ENCODE peak calls at places on chromosome 7, in four cellular contexts. One of them, this sample, is unnamed.

GRCh38 chr7:108613147-108613948 is 43.7 kb downstream of the DNAJB9 start:
- DNase-seq in IMR-90: peak; percentile 25
- DNase-seq in endodermal cell: no peak
- DNase-seq in upper lobe of right lung: no peak
- DNase-seq in this sample: no peak

GRCh38 chr7:125644113-125644512 is 714.5 kb upstream of the POT1 start:
- DNase-seq in IMR-90: no peak
- DNase-seq in endodermal cell: no peak
- DNase-seq in upper lobe of right lung: no peak
- DNase-seq in this sample: no peak

GRCh38 chr7:100247152-100247757 is 27.5 kb downstream of the PVRIG start:
- DNase-seq in IMR-90: peak; percentile 86
- DNase-seq in endodermal cell: peak; percentile 93
- DNase-seq in upper lobe of right lung: no peak
- DNase-seq in this sample: no peak

GRCh38 chr7:110130669-110131068 is 960.3 kb upstream of the LRRN3 start:
- DNase-seq in IMR-90: peak; percentile 5
- DNase-seq in endodermal cell: no peak
- DNase-seq in upper lobe of right lung: no peak
- DNase-seq in this sample: no peak

GRCh38 chr7:93981480-93981874 is 22.7 kb downstream of the BET1 start:
- DNase-seq in IMR-90: no peak
- DNase-seq in endodermal cell: peak; percentile 65
- DNase-seq in upper lobe of right lung: no peak
- DNase-seq in this sample: no peak

GRCh38 chr7:18402488-18403183 is 92.9 kb upstream of the HDAC9 start:
- DNase-seq in IMR-90: peak; percentile 88
- DNase-seq in endodermal cell: no peak
- DNase-seq in upper lobe of right lung: no peak
- DNase-seq in this sample: no peak

GRCh38 chr7:36303202-36304098 is 86.2 kb upstream of the ANLN start:
- DNase-seq in IMR-90: peak; percentile 95
- DNase-seq in endodermal cell: peak; percentile 38
- DNase-seq in upper lobe of right lung: peak; percentile 89
- DNase-seq in this sample: peak; percentile 96

GRCh38 chr7:128014864-128015263 is 16.4 kb downstream of the LRRC4 start:
- DNase-seq in IMR-90: no peak
- DNase-seq in endodermal cell: no peak
- DNase-seq in upper lobe of right lung: no peak
- DNase-seq in this sample: no peak

GRCh38 chr7:94472608-94473007 is 37.0 kb upstream of the CASD1 start:
- DNase-seq in IMR-90: no peak
- DNase-seq in endodermal cell: no peak
- DNase-seq in upper lobe of right lung: no peak
- DNase-seq in this sample: no peak

GRCh38 chr7:80288175-80289122 is 153.8 kb downstream of the GNAI1 start:
- DNase-seq in IMR-90: peak; percentile 84
- DNase-seq in endodermal cell: peak; percentile 57
- DNase-seq in upper lobe of right lung: no peak
- DNase-seq in this sample: no peak

GRCh38 chr7:143494622-143495021 is 16.9 kb downstream of the TAS2R41 start:
- DNase-seq in IMR-90: peak; percentile 45
- DNase-seq in endodermal cell: no peak
- DNase-seq in upper lobe of right lung: no peak
- DNase-seq in this sample: no peak

GRCh38 chr7:143492799-143493568 is 15.3 kb downstream of the TAS2R41 start:
- DNase-seq in IMR-90: peak; percentile 36
- DNase-seq in endodermal cell: no peak
- DNase-seq in upper lobe of right lung: no peak
- DNase-seq in this sample: no peak

GRCh38 chr7:143492043-143492471 is 14.4 kb downstream of the TAS2R41 start:
- DNase-seq in IMR-90: peak; percentile 90
- DNase-seq in endodermal cell: no peak
- DNase-seq in upper lobe of right lung: no peak
- DNase-seq in this sample: no peak

GRCh38 chr7:143495806-143496672 is 18.4 kb downstream of the TAS2R41 start:
- DNase-seq in IMR-90: no peak
- DNase-seq in endodermal cell: no peak
- DNase-seq in upper lobe of right lung: no peak
- DNase-seq in this sample: no peak

GRCh38 chr7:143493755-143494154 is 16.1 kb downstream of the TAS2R41 start:
- DNase-seq in IMR-90: no peak
- DNase-seq in endodermal cell: no peak
- DNase-seq in upper lobe of right lung: no peak
- DNase-seq in this sample: no peak
- H3K27ac ChIP-seq in IMR-90: no peak overlapping the region
- H3K27ac ChIP-seq in endodermal cell: no peak overlapping the region
- H3K27ac ChIP-seq in upper lobe of right lung: no peak overlapping the region
- H3K27ac ChIP-seq in this sample: no peak overlapping the region

DNA sequence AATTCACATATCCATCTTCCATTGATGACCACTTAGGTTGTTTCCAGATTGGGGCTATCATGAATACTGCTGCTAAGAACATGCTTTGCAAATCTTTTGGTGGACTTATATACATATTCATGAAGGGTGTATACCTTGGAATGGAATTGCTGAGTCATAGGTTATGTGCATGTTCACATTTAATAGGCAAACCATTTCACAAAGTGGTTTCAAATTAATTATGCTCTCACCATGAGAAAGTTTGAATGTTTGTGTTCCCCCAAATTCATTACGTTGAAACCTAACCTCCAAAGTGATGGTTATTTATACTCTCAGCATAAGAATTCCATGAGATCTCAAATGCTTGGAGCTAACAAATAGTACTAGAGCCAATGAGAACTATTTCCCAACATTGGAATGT is 86.4 kb downstream of the VPS41 start:
- DNase-seq in IMR-90: peak; percentile 18
- DNase-seq in endodermal cell: no peak
- DNase-seq in upper lobe of right lung: no peak
- DNase-seq in this sample: no peak
- H3K4me3 ChIP-seq in IMR-90: no peak overlapping the region
- H3K4me3 ChIP-seq in endodermal cell: no peak overlapping the region
- H3K4me3 ChIP-seq in upper lobe of right lung: no peak overlapping the region
- H3K4me3 ChIP-seq in this sample: no peak overlapping the region

GRCh38 chr7:113086431-113086888 is at the start of gene GPR85:
- DNase-seq in IMR-90: peak; percentile 73
- DNase-seq in endodermal cell: peak; percentile 90
- DNase-seq in upper lobe of right lung: peak; percentile 81
- DNase-seq in this sample: no peak

GRCh38 chr7:113084499-113085172 is 2.0 kb downstream of the GPR85 start:
- DNase-seq in IMR-90: no peak
- DNase-seq in endodermal cell: no peak
- DNase-seq in upper lobe of right lung: no peak
- DNase-seq in this sample: no peak

GRCh38 chr7:113085781-113086390 is 741 bp downstream of the GPR85 start:
- DNase-seq in IMR-90: peak; percentile 23
- DNase-seq in endodermal cell: no peak
- DNase-seq in upper lobe of right lung: no peak
- DNase-seq in this sample: no peak

GRCh38 chr7:113083834-113084498 is 2.7 kb downstream of the GPR85 start:
- DNase-seq in IMR-90: no peak
- DNase-seq in endodermal cell: no peak
- DNase-seq in upper lobe of right lung: no peak
- DNase-seq in this sample: no peak

GRCh38 chr7:113083132-113083833 is 3.3 kb downstream of the GPR85 start:
- DNase-seq in IMR-90: no peak
- DNase-seq in endodermal cell: no peak
- DNase-seq in upper lobe of right lung: no peak
- DNase-seq in this sample: no peak
- TF ChIP-seq CTCF in IMR-90: no peak
- TF ChIP-seq CTCF in endodermal cell: no peak
- TF ChIP-seq CTCF in upper lobe of right lung: no peak
- TF ChIP-seq CTCF in this sample: no peak

GRCh38 chr7:111873963-111874693 is 311.8 kb upstream of the IMMP2L start:
- DNase-seq in IMR-90: peak; percentile 42
- DNase-seq in endodermal cell: peak; percentile 56
- DNase-seq in upper lobe of right lung: no peak
- DNase-seq in this sample: no peak

GRCh38 chr7:111872411-111872810 is 310.1 kb upstream of the IMMP2L start:
- DNase-seq in IMR-90: no peak
- DNase-seq in endodermal cell: no peak
- DNase-seq in upper lobe of right lung: no peak
- DNase-seq in this sample: no peak

GRCh38 chr7:111871283-111871682 is 309.0 kb upstream of the IMMP2L start:
- DNase-seq in IMR-90: no peak
- DNase-seq in endodermal cell: no peak
- DNase-seq in upper lobe of right lung: no peak
- DNase-seq in this sample: no peak

GRCh38 chr7:111869266-111869665 is 307.0 kb upstream of the IMMP2L start:
- DNase-seq in IMR-90: no peak
- DNase-seq in endodermal cell: no peak
- DNase-seq in upper lobe of right lung: no peak
- DNase-seq in this sample: no peak

GRCh38 chr7:111872837-111873646 is 310.8 kb upstream of the IMMP2L start:
- DNase-seq in IMR-90: no peak
- DNase-seq in endodermal cell: peak; percentile 59
- DNase-seq in upper lobe of right lung: no peak
- DNase-seq in this sample: no peak
- H3K27ac ChIP-seq in IMR-90: no peak overlapping the region
- H3K27ac ChIP-seq in endodermal cell: no peak overlapping the region
- H3K27ac ChIP-seq in upper lobe of right lung: peak overlapping the region; percentile 44
- H3K27ac ChIP-seq in this sample: no peak overlapping the region

DNA sequence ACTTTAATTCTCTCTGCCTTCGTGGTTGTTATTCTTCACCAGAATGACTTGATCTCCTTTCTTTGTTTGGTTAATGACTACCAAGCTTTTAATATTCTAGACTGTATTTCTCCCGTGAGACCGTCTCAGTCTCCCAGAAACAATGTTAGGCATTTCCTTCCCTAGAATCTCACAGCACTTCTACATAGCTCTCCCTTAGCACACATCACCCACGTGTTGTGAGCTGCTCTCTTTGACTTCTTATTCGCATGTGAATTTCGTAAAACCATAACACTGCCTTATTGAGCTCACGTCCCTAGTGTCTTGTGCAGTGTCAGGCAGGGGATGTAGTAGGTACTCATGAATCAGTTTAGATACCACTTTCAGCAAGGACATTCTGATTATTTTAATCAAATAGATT is 57.5 kb upstream of the MGAM2 start:
- DNase-seq in IMR-90: no peak
- DNase-seq in endodermal cell: no peak
- DNase-seq in upper lobe of right lung: no peak
- DNase-seq in this sample: no peak
- H3K4me3 ChIP-seq in IMR-90: no peak overlapping the region
- H3K4me3 ChIP-seq in endodermal cell: no peak overlapping the region
- H3K4me3 ChIP-seq in upper lobe of right lung: no peak overlapping the region
- H3K4me3 ChIP-seq in this sample: no peak overlapping the region